ENCODE peak calls at places on chromosome 15, in ten cellular contexts. One of them, this sample, is unnamed.

GRCh38 chr15:78315686-78316085 is 16.3 kb upstream of the SKIC8 start:
- DNase-seq in thoracic aorta: no peak
- DNase-seq in neural crest cell: peak
- DNase-seq in progenitor cell of endocrine pancreas: no peak
- DNase-seq in CD8-positive, alpha-beta T cell: no peak
- DNase-seq in ovary: no peak
- DNase-seq in fibroblast of lung: no peak
- DNase-seq in lower leg skin: peak
- DNase-seq in transverse colon: peak
- DNase-seq in GM10248: peak
- DNase-seq in this sample: no peak

GRCh38 chr15:89118481-89118989 is 30.3 kb downstream of the ABHD2 start:
- DNase-seq in thoracic aorta: no peak
- DNase-seq in neural crest cell: no peak
- DNase-seq in progenitor cell of endocrine pancreas: no peak
- DNase-seq in CD8-positive, alpha-beta T cell: no peak
- DNase-seq in ovary: no peak
- DNase-seq in fibroblast of lung: no peak
- DNase-seq in lower leg skin: no peak
- DNase-seq in transverse colon: no peak
- DNase-seq in GM10248: no peak
- DNase-seq in this sample: no peak

GRCh38 chr15:24761704-24762302 is 86.2 kb downstream of the NPAP1 start:
- DNase-seq in thoracic aorta: no peak
- DNase-seq in neural crest cell: no peak
- DNase-seq in progenitor cell of endocrine pancreas: no peak
- DNase-seq in CD8-positive, alpha-beta T cell: no peak
- DNase-seq in ovary: no peak
- DNase-seq in fibroblast of lung: peak
- DNase-seq in lower leg skin: no peak
- DNase-seq in transverse colon: no peak
- DNase-seq in GM10248: no peak
- DNase-seq in this sample: no peak

GRCh38 chr15:60585743-60586708 is 107.1 kb upstream of the ICE2 start:
- DNase-seq in thoracic aorta: no peak
- DNase-seq in neural crest cell: peak
- DNase-seq in progenitor cell of endocrine pancreas: peak
- DNase-seq in CD8-positive, alpha-beta T cell: no peak
- DNase-seq in ovary: peak
- DNase-seq in fibroblast of lung: peak
- DNase-seq in lower leg skin: no peak
- DNase-seq in transverse colon: peak
- DNase-seq in GM10248: peak
- DNase-seq in this sample: no peak

GRCh38 chr15:29090617-29091466 is 178.8 kb downstream of the NSMCE3 start:
- DNase-seq in thoracic aorta: no peak
- DNase-seq in neural crest cell: peak
- DNase-seq in progenitor cell of endocrine pancreas: peak
- DNase-seq in CD8-positive, alpha-beta T cell: peak
- DNase-seq in ovary: no peak
- DNase-seq in fibroblast of lung: peak
- DNase-seq in lower leg skin: no peak
- DNase-seq in transverse colon: no peak
- DNase-seq in GM10248: no peak
- DNase-seq in this sample: no peak

GRCh38 chr15:91099616-91100560 is at the start of gene SV2B:
- DNase-seq in thoracic aorta: no peak
- DNase-seq in neural crest cell: peak
- DNase-seq in progenitor cell of endocrine pancreas: peak
- DNase-seq in CD8-positive, alpha-beta T cell: no peak
- DNase-seq in ovary: peak
- DNase-seq in fibroblast of lung: peak
- DNase-seq in lower leg skin: peak
- DNase-seq in transverse colon: no peak
- DNase-seq in GM10248: peak
- DNase-seq in this sample: no peak

GRCh38 chr15:74750759-74751158 is 2.1 kb downstream of the CYP1A2 start:
- DNase-seq in thoracic aorta: no peak
- DNase-seq in neural crest cell: no peak
- DNase-seq in progenitor cell of endocrine pancreas: no peak
- DNase-seq in CD8-positive, alpha-beta T cell: no peak
- DNase-seq in ovary: no peak
- DNase-seq in fibroblast of lung: no peak
- DNase-seq in lower leg skin: no peak
- DNase-seq in transverse colon: no peak
- DNase-seq in GM10248: no peak
- DNase-seq in this sample: no peak

GRCh38 chr15:63232400-63232799 is 43.0 kb downstream of the RAB8B start:
- DNase-seq in thoracic aorta: no peak
- DNase-seq in neural crest cell: no peak
- DNase-seq in progenitor cell of endocrine pancreas: no peak
- DNase-seq in CD8-positive, alpha-beta T cell: no peak
- DNase-seq in ovary: no peak
- DNase-seq in fibroblast of lung: no peak
- DNase-seq in lower leg skin: no peak
- DNase-seq in transverse colon: no peak
- DNase-seq in GM10248: no peak
- DNase-seq in this sample: no peak

GRCh38 chr15:76151599-76151974 is 91.8 kb downstream of the TMEM266 start:
- DNase-seq in thoracic aorta: no peak
- DNase-seq in neural crest cell: no peak
- DNase-seq in progenitor cell of endocrine pancreas: no peak
- DNase-seq in CD8-positive, alpha-beta T cell: no peak
- DNase-seq in ovary: no peak
- DNase-seq in fibroblast of lung: no peak
- DNase-seq in lower leg skin: no peak
- DNase-seq in transverse colon: no peak
- DNase-seq in GM10248: no peak
- DNase-seq in this sample: no peak

GRCh38 chr15:39586387-39587171 is 5.7 kb downstream of the THBS1 start:
- DNase-seq in thoracic aorta: no peak
- DNase-seq in neural crest cell: no peak
- DNase-seq in progenitor cell of endocrine pancreas: no peak
- DNase-seq in CD8-positive, alpha-beta T cell: no peak
- DNase-seq in ovary: no peak
- DNase-seq in fibroblast of lung: peak
- DNase-seq in lower leg skin: no peak
- DNase-seq in transverse colon: peak
- DNase-seq in GM10248: no peak
- DNase-seq in this sample: no peak

GRCh38 chr15:67998599-67999122 is 55.5 kb upstream of the PIAS1 start:
- DNase-seq in thoracic aorta: no peak
- DNase-seq in neural crest cell: no peak
- DNase-seq in progenitor cell of endocrine pancreas: no peak
- DNase-seq in CD8-positive, alpha-beta T cell: no peak
- DNase-seq in ovary: no peak
- DNase-seq in fibroblast of lung: peak
- DNase-seq in lower leg skin: peak
- DNase-seq in transverse colon: peak
- DNase-seq in GM10248: no peak
- DNase-seq in this sample: no peak

GRCh38 chr15:47708116-47708515 is 9.2 kb upstream of the SEMA6D start:
- DNase-seq in thoracic aorta: no peak
- DNase-seq in neural crest cell: no peak
- DNase-seq in progenitor cell of endocrine pancreas: no peak
- DNase-seq in CD8-positive, alpha-beta T cell: no peak
- DNase-seq in ovary: no peak
- DNase-seq in fibroblast of lung: no peak
- DNase-seq in lower leg skin: no peak
- DNase-seq in transverse colon: peak
- DNase-seq in GM10248: no peak
- DNase-seq in this sample: no peak

GRCh38 chr15:47708595-47708994 is 8.7 kb upstream of the SEMA6D start:
- DNase-seq in thoracic aorta: no peak
- DNase-seq in neural crest cell: no peak
- DNase-seq in progenitor cell of endocrine pancreas: no peak
- DNase-seq in CD8-positive, alpha-beta T cell: no peak
- DNase-seq in ovary: no peak
- DNase-seq in fibroblast of lung: no peak
- DNase-seq in lower leg skin: no peak
- DNase-seq in transverse colon: peak
- DNase-seq in GM10248: no peak
- DNase-seq in this sample: no peak

GRCh38 chr15:47715856-47716445 is 1.4 kb upstream of the SEMA6D start:
- DNase-seq in thoracic aorta: no peak
- DNase-seq in neural crest cell: no peak
- DNase-seq in progenitor cell of endocrine pancreas: no peak
- DNase-seq in CD8-positive, alpha-beta T cell: no peak
- DNase-seq in ovary: peak
- DNase-seq in fibroblast of lung: peak
- DNase-seq in lower leg skin: no peak
- DNase-seq in transverse colon: no peak
- DNase-seq in GM10248: no peak
- DNase-seq in this sample: no peak

GRCh38 chr15:47715402-47715801 is 1.9 kb upstream of the SEMA6D start:
- DNase-seq in thoracic aorta: no peak
- DNase-seq in neural crest cell: no peak
- DNase-seq in progenitor cell of endocrine pancreas: no peak
- DNase-seq in CD8-positive, alpha-beta T cell: no peak
- DNase-seq in ovary: no peak
- DNase-seq in fibroblast of lung: no peak
- DNase-seq in lower leg skin: no peak
- DNase-seq in transverse colon: no peak
- DNase-seq in GM10248: no peak
- DNase-seq in this sample: no peak

GRCh38 chr15:47711654-47712053 is 5.7 kb upstream of the SEMA6D start:
- DNase-seq in thoracic aorta: no peak
- DNase-seq in neural crest cell: no peak
- DNase-seq in progenitor cell of endocrine pancreas: no peak
- DNase-seq in CD8-positive, alpha-beta T cell: no peak
- DNase-seq in ovary: no peak
- DNase-seq in fibroblast of lung: peak
- DNase-seq in lower leg skin: no peak
- DNase-seq in transverse colon: no peak
- DNase-seq in GM10248: peak
- DNase-seq in this sample: no peak
- TF ChIP-seq CTCF in thoracic aorta: peak
- TF ChIP-seq CTCF in neural crest cell: peak
- TF ChIP-seq CTCF in progenitor cell of endocrine pancreas: peak
- TF ChIP-seq CTCF in CD8-positive, alpha-beta T cell: no peak
- TF ChIP-seq CTCF in ovary: peak
- TF ChIP-seq CTCF in fibroblast of lung: peak
- TF ChIP-seq CTCF in lower leg skin: no peak
- TF ChIP-seq CTCF in transverse colon: peak
- TF ChIP-seq CTCF in GM10248: peak
- TF ChIP-seq CTCF in this sample: peak

GRCh38 chr15:45710657-45711056 is 75.8 kb downstream of the SQOR start:
- DNase-seq in thoracic aorta: no peak
- DNase-seq in neural crest cell: no peak
- DNase-seq in progenitor cell of endocrine pancreas: no peak
- DNase-seq in CD8-positive, alpha-beta T cell: no peak
- DNase-seq in ovary: no peak
- DNase-seq in fibroblast of lung: no peak
- DNase-seq in lower leg skin: no peak
- DNase-seq in transverse colon: peak
- DNase-seq in GM10248: no peak
- DNase-seq in this sample: no peak

GRCh38 chr15:45719490-45719889 is 84.7 kb downstream of the SQOR start:
- DNase-seq in thoracic aorta: no peak
- DNase-seq in neural crest cell: no peak
- DNase-seq in progenitor cell of endocrine pancreas: no peak
- DNase-seq in CD8-positive, alpha-beta T cell: no peak
- DNase-seq in ovary: no peak
- DNase-seq in fibroblast of lung: peak
- DNase-seq in lower leg skin: no peak
- DNase-seq in transverse colon: no peak
- DNase-seq in GM10248: no peak
- DNase-seq in this sample: no peak

GRCh38 chr15:45720183-45720582 is 85.4 kb downstream of the SQOR start:
- DNase-seq in thoracic aorta: no peak
- DNase-seq in neural crest cell: no peak
- DNase-seq in progenitor cell of endocrine pancreas: no peak
- DNase-seq in CD8-positive, alpha-beta T cell: no peak
- DNase-seq in ovary: no peak
- DNase-seq in fibroblast of lung: no peak
- DNase-seq in lower leg skin: no peak
- DNase-seq in transverse colon: no peak
- DNase-seq in GM10248: no peak
- DNase-seq in this sample: no peak

GRCh38 chr15:45714501-45715488 is 80.0 kb downstream of the SQOR start:
- DNase-seq in thoracic aorta: no peak
- DNase-seq in neural crest cell: peak
- DNase-seq in progenitor cell of endocrine pancreas: peak
- DNase-seq in CD8-positive, alpha-beta T cell: peak
- DNase-seq in ovary: no peak
- DNase-seq in fibroblast of lung: peak
- DNase-seq in lower leg skin: no peak
- DNase-seq in transverse colon: peak
- DNase-seq in GM10248: no peak
- DNase-seq in this sample: peak

DNA sequence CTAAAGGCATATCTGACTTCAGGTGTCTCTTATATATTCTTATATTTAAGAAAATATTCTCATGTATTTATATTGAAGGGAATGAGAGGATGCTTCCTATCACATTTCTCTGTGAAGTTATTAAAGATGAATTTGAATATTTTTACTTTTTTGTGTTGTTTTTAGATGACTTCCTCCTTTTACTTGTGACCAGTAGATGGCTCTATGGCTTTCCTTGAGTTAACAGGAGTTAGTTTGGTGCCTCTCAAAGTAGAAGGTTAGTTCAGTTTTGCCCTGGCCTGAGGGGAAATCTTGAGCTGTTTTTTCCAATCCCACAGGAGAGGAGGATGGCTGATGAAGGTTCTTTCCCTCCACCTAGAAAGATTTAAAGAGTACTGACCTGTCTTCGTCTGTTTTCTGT is 80.7 kb downstream of the SQOR start:
- DNase-seq in thoracic aorta: no peak
- DNase-seq in neural crest cell: no peak
- DNase-seq in progenitor cell of endocrine pancreas: no peak
- DNase-seq in CD8-positive, alpha-beta T cell: no peak
- DNase-seq in ovary: no peak
- DNase-seq in fibroblast of lung: peak
- DNase-seq in lower leg skin: no peak
- DNase-seq in transverse colon: no peak
- DNase-seq in GM10248: no peak
- DNase-seq in this sample: no peak
- TF ChIP-seq CTCF in thoracic aorta: peak
- TF ChIP-seq CTCF in neural crest cell: no peak
- TF ChIP-seq CTCF in progenitor cell of endocrine pancreas: peak
- TF ChIP-seq CTCF in CD8-positive, alpha-beta T cell: no peak
- TF ChIP-seq CTCF in ovary: no peak
- TF ChIP-seq CTCF in fibroblast of lung: peak
- TF ChIP-seq CTCF in lower leg skin: no peak
- TF ChIP-seq CTCF in transverse colon: peak
- TF ChIP-seq CTCF in GM10248: peak
- TF ChIP-seq CTCF in this sample: peak

GRCh38 chr15:35206060-35206675 is 121.1 kb upstream of the NANOGP8 start:
- DNase-seq in thoracic aorta: no peak
- DNase-seq in neural crest cell: no peak
- DNase-seq in progenitor cell of endocrine pancreas: no peak
- DNase-seq in CD8-positive, alpha-beta T cell: no peak
- DNase-seq in ovary: no peak
- DNase-seq in fibroblast of lung: peak
- DNase-seq in lower leg skin: no peak
- DNase-seq in transverse colon: no peak
- DNase-seq in GM10248: peak
- DNase-seq in this sample: no peak
- TF ChIP-seq CTCF in thoracic aorta: no peak
- TF ChIP-seq CTCF in neural crest cell: peak
- TF ChIP-seq CTCF in progenitor cell of endocrine pancreas: peak
- TF ChIP-seq CTCF in CD8-positive, alpha-beta T cell: no peak
- TF ChIP-seq CTCF in ovary: no peak
- TF ChIP-seq CTCF in fibroblast of lung: peak
- TF ChIP-seq CTCF in lower leg skin: no peak
- TF ChIP-seq CTCF in transverse colon: peak
- TF ChIP-seq CTCF in GM10248: peak
- TF ChIP-seq CTCF in this sample: peak

GRCh38 chr15:43268111-43269105 is 1.7 kb upstream of the TGM5 start:
- DNase-seq in thoracic aorta: no peak
- DNase-seq in neural crest cell: no peak
- DNase-seq in progenitor cell of endocrine pancreas: no peak
- DNase-seq in CD8-positive, alpha-beta T cell: no peak
- DNase-seq in ovary: no peak
- DNase-seq in fibroblast of lung: no peak
- DNase-seq in lower leg skin: peak
- DNase-seq in transverse colon: no peak
- DNase-seq in GM10248: peak
- DNase-seq in this sample: peak
- TF ChIP-seq CTCF in thoracic aorta: no peak
- TF ChIP-seq CTCF in neural crest cell: no peak
- TF ChIP-seq CTCF in progenitor cell of endocrine pancreas: peak
- TF ChIP-seq CTCF in CD8-positive, alpha-beta T cell: no peak
- TF ChIP-seq CTCF in ovary: no peak
- TF ChIP-seq CTCF in fibroblast of lung: peak
- TF ChIP-seq CTCF in lower leg skin: no peak
- TF ChIP-seq CTCF in transverse colon: no peak
- TF ChIP-seq CTCF in GM10248: peak
- TF ChIP-seq CTCF in this sample: peak

This sample was measured in type B pancreatic cell.